ENCODE peak calls at places on chromosome 1, in seven cellular contexts. S is sciatic nerve, K is DMS153, N is amygdala, R is NCI-H1105 treated with DMSO at 0.1 percent for 48 hours, M is right cardiac atrium, C is AG09309. W is an unnamed sample.

GRCh38 chr1:120179420-120180348 is 3.4 kb upstream of the SEC22B start:
- DNase-seq in S (no peak), K (no peak), N (no peak), R (peak), M (peak), C (no peak), W (peak)

GRCh38 chr1:244237445-244237844 is 186.4 kb downstream of the ZBTB18 start:
- DNase-seq in S (no peak), K (no peak), N (no peak), R (no peak), M (no peak), C (no peak), W (peak)

GRCh38 chr1:233993651-233994050 is 89.2 kb downstream of the SLC35F3 start:
- DNase-seq in S (no peak), K (peak), N (no peak), R (no peak), M (no peak), C (no peak), W (peak)

GRCh38 chr1:248243204-248243603 is 12.0 kb downstream of the OR2M4 start:
- DNase-seq in S (no peak), K (peak), N (peak), R (peak), M (no peak), C (no peak), W (peak)

GRCh38 chr1:94130851-94131595 is 10.1 kb upstream of the ABCA4 start:
- DNase-seq in S (no peak), K (no peak), N (no peak), R (no peak), M (no peak), C (no peak), W (peak)

GRCh38 chr1:65813956-65814355 is 21.3 kb downstream of the PDE4B start:
- DNase-seq in S (no peak), K (peak), N (peak), R (peak), M (no peak), C (no peak), W (no peak)

GRCh38 chr1:97907886-97908285 is 12.9 kb downstream of the DPYD start:
- DNase-seq in S (no peak), K (no peak), N (no peak), R (no peak), M (no peak), C (no peak), W (no peak)

GRCh38 chr1:22739648-22740385 is 29.2 kb downstream of the EPHB2 start:
- DNase-seq in S (peak), K (no peak), N (no peak), R (no peak), M (no peak), C (peak), W (peak)

GRCh38 chr1:185008746-185009360 is 34.5 kb upstream of the NIBAN1 start:
- DNase-seq in S (no peak), K (no peak), N (no peak), R (no peak), M (no peak), C (no peak), W (no peak)

GRCh38 chr1:201946224-201946908 is at the start of gene LMOD1:
- DNase-seq in S (peak), K (no peak), N (peak), R (peak), M (peak), C (peak), W (peak)

GRCh38 chr1:119422631-119423030 is 7.7 kb downstream of the HSD3B2 start:
- DNase-seq in S (no peak), K (no peak), N (no peak), R (no peak), M (no peak), C (no peak), W (no peak)

GRCh38 chr1:21294266-21295058 is 4.2 kb upstream of the ECE1 start:
- DNase-seq in S (no peak), K (peak), N (no peak), R (no peak), M (peak), C (no peak), W (peak)

GRCh38 chr1:210301254-210301955 is 27.3 kb upstream of the HHAT start:
- DNase-seq in S (no peak), K (no peak), N (peak), R (no peak), M (no peak), C (no peak), W (peak)

GRCh38 chr1:18348354-18348753 is 132.4 kb upstream of the KLHDC7A start:
- DNase-seq in S (no peak), K (peak), N (no peak), R (peak), M (no peak), C (no peak), W (no peak)

GRCh38 chr1:214187152-214187900 is 93.6 kb upstream of the SMYD2 start:
- DNase-seq in S (no peak), K (no peak), N (peak), R (no peak), M (no peak), C (no peak), W (no peak)

GRCh38 chr1:198359024-198359653 is 181.3 kb downstream of the ATP6V1G3 start:
- DNase-seq in S (no peak), K (no peak), N (no peak), R (no peak), M (no peak), C (no peak), W (peak)

GRCh38 chr1:119285482-119285881 is 83.1 kb upstream of the HAO2 start:
- DNase-seq in S (no peak), K (no peak), N (no peak), R (no peak), M (no peak), C (peak), W (peak)

GRCh38 chr1:201739492-201740085 is 89.4 kb upstream of the IPO9 start:
- DNase-seq in S (no peak), K (peak), N (peak), R (peak), M (peak), C (no peak), W (peak)

GRCh38 chr1:154751690-154752089 is 118.4 kb downstream of the KCNN3 start:
- DNase-seq in S (peak), K (peak), N (peak), R (peak), M (no peak), C (peak), W (no peak)